ENCODE peak calls at places on chromosomes 5 and 9, in five cellular contexts. S is IMR-90, A is lung, Z is left ventricle myocardium inferior, H is upper lobe of right lung. Y is an unnamed sample.

GRCh38 chr5:79843450-79844388 is 147.3 kb downstream of the MTX3 start:
- DNase-seq in S (no peak), A (no peak), Z (no peak), H (no peak), Y (no peak)

GRCh38 chr5:107011530-107012115 is 659.1 kb downstream of the EFNA5 start:
- DNase-seq in S (no peak), A (no peak), Z (no peak), H (no peak), Y (no peak)

GRCh38 chr5:122906768-122907167 is 61.4 kb downstream of the SNX24 start:
- DNase-seq in S (peak; percentile 22), A (no peak), Z (no peak), H (no peak), Y (no peak)

GRCh38 chr9:5832543-5833529 is at the start of gene ERMP1:
- DNase-seq in S (peak; percentile 74), A (peak; percentile 89), Z (peak; percentile 92), H (peak; percentile 93), Y (peak; percentile 86)

GRCh38 chr5:75389430-75389829 is 52.4 kb downstream of the HMGCR start:
- DNase-seq in S (no peak), A (no peak), Z (no peak), H (no peak), Y (no peak)

GRCh38 chr5:167814828-167815227 is 476.6 kb upstream of the WWC1 start:
- DNase-seq in S (peak; percentile 88), A (no peak), Z (no peak), H (no peak), Y (no peak)

GRCh38 chr9:130570200-130570599 is 9.2 kb upstream of the FUBP3 start:
- DNase-seq in S (peak; percentile 51), A (no peak), Z (no peak), H (no peak), Y (no peak)

GRCh38 chr5:170269579-170269978 is 28.0 kb downstream of the LCP2 start:
- DNase-seq in S (no peak), A (no peak), Z (no peak), H (no peak), Y (no peak)

GRCh38 chr9:122307036-122307435 is 42.4 kb downstream of the MRRF start:
- DNase-seq in S (no peak), A (no peak), Z (no peak), H (no peak), Y (no peak)

GRCh38 chr5:150503977-150504620 is 3.8 kb upstream of the NDST1 start:
- DNase-seq in S (no peak), A (peak; percentile 91), Z (peak; percentile 63), H (peak; percentile 92), Y (peak; percentile 90)

GRCh38 chr9:86794356-86795046 is 152.8 kb downstream of the GAS1 start:
- DNase-seq in S (peak; percentile 79), A (no peak), Z (no peak), H (no peak), Y (no peak)

GRCh38 chr9:133305731-133306130 is 30.3 kb downstream of the SURF6 start:
- DNase-seq in S (no peak), A (no peak), Z (no peak), H (no peak), Y (no peak)

GRCh38 chr5:76331139-76331538 is 71.9 kb upstream of the IQGAP2 start:
- DNase-seq in S (no peak), A (no peak), Z (no peak), H (no peak), Y (no peak)

GRCh38 chr5:1731091-1731639 is 68.5 kb downstream of the MRPL36 start:
- DNase-seq in S (no peak), A (no peak), Z (no peak), H (peak; percentile 28), Y (no peak)

GRCh38 chr5:165560641-165561040 is 2055.2 kb downstream of the MAT2B start:
- DNase-seq in S (no peak), A (no peak), Z (no peak), H (no peak), Y (no peak)

GRCh38 chr5:178240341-178240741 is 7.7 kb upstream of the PHYKPL start:
- DNase-seq in S (no peak), A (no peak), Z (no peak), H (no peak), Y (no peak)

GRCh38 chr5:61673007-61673735 is 341.1 kb downstream of the ZSWIM6 start:
- DNase-seq in S (peak; percentile 41), A (no peak), Z (no peak), H (no peak), Y (no peak)

GRCh38 chr5:5741418-5741817 is 318.9 kb downstream of the ICE1 start:
- DNase-seq in S (no peak), A (no peak), Z (no peak), H (no peak), Y (no peak)

GRCh38 chr5:30928966-30929365 is 264.5 kb upstream of the CDH6 start:
- DNase-seq in S (peak; percentile 69), A (no peak), Z (no peak), H (no peak), Y (no peak)

GRCh38 chr9:135440620-135441019 is 39.0 kb upstream of the PPP1R26 start:
- DNase-seq in S (no peak), A (no peak), Z (no peak), H (no peak), Y (no peak)

GRCh38 chr5:82352146-82352791 is 74.1 kb upstream of the RPS23 start:
- DNase-seq in S (peak; percentile 50), A (no peak), Z (no peak), H (no peak), Y (no peak)

DNA sequence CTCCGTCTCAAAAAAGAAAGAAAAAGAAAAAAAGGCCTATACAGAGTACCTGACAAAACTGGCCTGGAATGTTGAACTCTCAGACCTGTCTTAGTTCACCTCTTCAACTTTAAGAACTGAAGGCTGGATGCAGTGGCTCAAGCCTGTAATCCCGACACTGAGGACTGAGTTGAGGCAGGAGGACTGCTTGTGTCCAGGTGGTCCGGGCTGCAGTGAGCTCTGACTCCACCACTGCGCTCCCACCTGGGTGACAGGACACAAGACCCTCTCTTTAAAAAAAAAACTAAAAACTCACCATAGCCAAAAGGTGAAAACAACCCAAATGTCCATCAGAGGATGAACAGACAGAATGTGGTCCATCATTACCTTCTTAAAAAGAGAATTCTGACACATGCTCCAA is 6.4 kb downstream of the MRPL41 start:
- DNase-seq in S (no peak), A (no peak), Z (no peak), H (no peak), Y (no peak)
- H3K36me3 ChIP-seq in S (peaks cover 37% of the 10 kb centered on the region), A (peaks cover 13% of the 10 kb centered on the region), Z (peaks cover 74% of the 10 kb centered on the region), H (peaks cover 59% of the 10 kb centered on the region), Y (peaks cover 81% of the 10 kb centered on the region)

DNA sequence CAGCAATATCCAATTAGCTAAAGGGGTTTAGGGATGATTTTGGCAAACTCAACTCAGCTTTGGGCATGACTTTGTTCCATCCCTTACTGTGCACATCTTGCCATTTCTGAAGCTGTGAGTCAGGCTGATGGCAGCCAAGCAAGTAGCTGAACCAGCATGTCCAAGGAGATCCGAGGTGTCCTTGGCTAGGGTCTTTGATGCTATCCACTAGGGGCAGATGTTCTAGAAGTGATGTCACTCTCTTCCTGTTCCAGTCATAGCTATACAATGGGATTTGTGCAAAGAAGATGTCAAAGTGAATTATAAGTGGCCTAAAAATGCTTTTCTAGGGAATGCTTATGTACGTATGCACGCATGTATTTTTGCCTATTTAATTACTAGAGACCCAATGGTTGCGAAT is 160.8 kb upstream of the PAPPA start:
- DNase-seq in S (peak; percentile 82), A (no peak), Z (no peak), H (no peak), Y (no peak)
- TF ChIP-seq CTCF in S (peak; percentile 11), A (no peak), Z (no peak), H (no peak), Y (no peak)

DNA sequence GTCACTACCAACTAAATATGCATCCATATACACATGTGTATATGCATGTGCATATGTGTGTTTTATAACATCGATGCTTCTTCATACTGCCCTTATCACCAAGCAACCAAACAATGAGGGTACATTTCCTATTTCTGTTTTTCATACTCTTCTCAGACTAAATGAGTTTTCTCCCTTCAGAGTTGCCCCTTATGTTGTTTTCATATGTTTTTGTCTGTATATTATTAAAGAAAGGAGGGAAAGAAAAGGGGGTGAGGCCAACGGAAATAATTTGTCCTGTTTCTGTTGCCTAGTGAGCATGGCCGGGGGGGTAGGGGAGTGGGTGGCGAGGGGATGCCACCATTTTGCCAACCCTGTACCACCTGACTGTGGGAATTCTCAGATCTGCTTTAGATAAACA is 28.8 kb upstream of the NFIB start:
- DNase-seq in S (no peak), A (no peak), Z (no peak), H (no peak), Y (no peak)
- H3K4me3 ChIP-seq in S (no peak overlapping the region), A (no peak overlapping the region), Z (no peak overlapping the region), H (no peak overlapping the region), Y (no peak overlapping the region)

GRCh38 chr5:33470544-33470943 is 29.8 kb downstream of the TARS1 start:
- DNase-seq in S (peak; percentile 60), A (no peak), Z (no peak), H (no peak), Y (no peak)
- H3K36me3 ChIP-seq in S (peaks cover 40% of the 10 kb centered on the region), A (peaks cover 48% of the 10 kb centered on the region), Z (peaks cover 90% of the 10 kb centered on the region), H (peaks cover 71% of the 10 kb centered on the region), Y (peaks cover 85% of the 10 kb centered on the region)

DNA sequence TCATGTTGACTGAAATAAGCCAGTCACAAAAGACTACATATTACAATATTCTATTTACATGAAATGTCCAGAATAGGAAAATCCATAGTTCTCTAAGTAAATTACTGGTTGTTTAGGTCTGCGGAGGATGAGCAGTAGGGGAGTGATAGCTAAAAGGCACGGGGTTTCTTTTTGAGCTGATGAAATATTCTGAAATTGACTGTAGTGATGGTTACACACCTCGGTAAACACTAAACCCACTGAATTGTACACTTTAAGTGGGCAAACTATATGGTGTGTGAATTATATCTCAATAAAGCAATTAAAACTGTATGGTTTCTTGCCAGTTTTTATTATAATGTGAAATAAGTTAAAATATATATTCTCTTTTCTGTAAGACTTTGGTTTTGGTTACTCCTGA is 77.7 kb upstream of the TMED7 start:
- DNase-seq in S (no peak), A (no peak), Z (no peak), H (no peak), Y (no peak)
- TF ChIP-seq CTCF in S (no peak), A (no peak), Z (no peak), H (no peak), Y (no peak)

DNA sequence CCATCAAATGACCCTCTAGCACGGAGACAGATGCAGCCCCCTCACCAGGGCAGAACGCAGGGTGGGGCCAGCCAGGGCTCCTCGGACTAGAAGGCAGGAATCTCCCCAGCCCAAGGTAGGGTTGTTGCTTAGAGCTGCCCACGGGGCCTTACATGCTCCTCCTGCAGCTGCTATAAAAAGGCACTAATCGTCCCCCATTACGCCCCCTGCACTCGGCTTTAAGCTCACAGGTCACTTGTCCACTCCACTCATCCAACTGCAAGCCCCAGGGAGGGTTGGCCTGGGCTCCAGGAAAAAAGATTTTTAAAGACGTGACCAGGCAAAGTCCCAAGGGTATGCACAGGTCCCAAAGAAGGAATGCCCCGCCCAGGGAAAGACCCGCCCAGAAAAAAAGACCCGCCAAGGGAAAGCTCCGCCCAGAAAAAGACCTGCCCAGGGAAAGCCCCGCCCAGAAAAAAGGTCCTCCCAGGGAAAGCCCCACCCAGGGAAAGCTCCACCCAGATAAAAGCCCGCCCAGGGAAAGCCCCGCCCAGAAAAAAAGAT is 11.1 kb downstream of the GRIN1 start:
- DNase-seq in S (no peak), A (no peak), Z (no peak), H (no peak), Y (no peak)
- H3K4me3 ChIP-seq in S (no peak overlapping the region), A (no peak overlapping the region), Z (no peak overlapping the region), H (no peak overlapping the region), Y (no peak overlapping the region)

DNA sequence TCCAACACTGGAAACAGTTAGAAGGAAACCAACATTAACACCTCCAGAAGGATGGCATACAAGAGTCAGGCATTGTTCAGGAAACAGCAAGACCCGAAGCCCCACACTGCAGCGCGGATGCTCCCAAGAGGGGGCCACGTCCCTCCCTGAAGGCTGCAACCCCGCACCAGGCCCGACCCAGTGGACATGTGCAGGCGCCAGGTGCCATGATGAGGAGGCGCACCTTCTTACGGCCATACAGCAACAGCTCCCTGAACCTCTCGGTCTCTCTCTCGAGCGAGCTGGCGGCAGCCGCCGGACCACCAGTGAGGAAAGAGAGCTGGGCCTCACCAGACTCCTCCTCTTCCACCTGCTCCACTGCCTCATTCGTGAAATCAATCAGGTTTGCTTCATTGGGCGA is 20.2 kb downstream of the SEC16A start:
- DNase-seq in S (no peak), A (no peak), Z (no peak), H (no peak), Y (no peak)
- H3K36me3 ChIP-seq in S (peaks cover 79% of the 10 kb centered on the region), A (peaks cover 29% of the 10 kb centered on the region), Z (peaks cover 100% of the 10 kb centered on the region), H (peaks cover 100% of the 10 kb centered on the region), Y (peaks cover 97% of the 10 kb centered on the region)